ENCODE peak calls at places on chromosomes 11 and 22, in five cellular contexts. X is mesothelial cell of epicardium; M is NCI-H1417; Z is activated CD4-positive, alpha-beta T cell treated with anti-CD3 and anti-CD28 coated beads for 24 hours; T is substantia nigra. D is an unnamed sample.

GRCh38 chr11:129937592-129938238 is 42.3 kb upstream of the NFRKB start:
- DNase-seq in X (no peak), M (peak), T (no peak), Z (no peak), D (no peak)

GRCh38 chr11:106568632-106569031 is 449.6 kb downstream of the GUCY1A2 start:
- DNase-seq in Z (no peak), X (no peak), T (no peak), M (no peak), D (no peak)

GRCh38 chr11:75667268-75667830 is 1.5 kb downstream of the MAP6 start:
- DNase-seq in X (no peak), T (peak), Z (no peak), M (peak), D (peak)

GRCh38 chr11:28526406-28526751 is 418.2 kb downstream of the METTL15 start:
- DNase-seq in M (no peak), X (no peak), T (no peak), Z (no peak), D (no peak)

GRCh38 chr11:67367836-67368227 is 5.6 kb downstream of the CLCF1 start:
- DNase-seq in T (no peak), M (no peak), X (no peak), Z (no peak), D (no peak)

GRCh38 chr11:33984682-33985389 is 66.7 kb upstream of the CAPRIN1 start:
- DNase-seq in M (no peak), Z (no peak), T (no peak), X (no peak), D (no peak)

GRCh38 chr11:6925636-6926207 is 504 bp upstream of the ZNF215 start:
- DNase-seq in T (no peak), M (no peak), X (no peak), Z (no peak), D (no peak)

GRCh38 chr11:65844231-65844872 is 10.6 kb downstream of the SNX32 start:
- DNase-seq in X (no peak), Z (no peak), T (no peak), M (no peak), D (no peak)

GRCh38 chr11:82194521-82194920 is 539.1 kb downstream of the FAM181B start:
- DNase-seq in X (no peak), M (no peak), T (no peak), Z (no peak), D (no peak)

GRCh38 chr11:74288161-74288560 is 23.3 kb downstream of the P4HA3 start:
- DNase-seq in X (no peak), T (no peak), Z (no peak), M (no peak), D (no peak)

GRCh38 chr11:19963697-19964340 is 196.5 kb downstream of the DBX1 start:
- DNase-seq in M (no peak), Z (no peak), T (no peak), X (no peak), D (peak)

GRCh38 chr11:132318421-132319157 is 948.2 kb downstream of the NTM start:
- DNase-seq in T (no peak), M (no peak), X (no peak), Z (no peak), D (no peak)

GRCh38 chr11:57800444-57801184 is 39.0 kb downstream of the CTNND1 start:
- DNase-seq in T (no peak), X (no peak), M (peak), Z (no peak), D (no peak)

GRCh38 chr22:46057762-46058420 is 80.9 kb upstream of the WNT7B start:
- DNase-seq in T (no peak), Z (no peak), M (peak), X (no peak), D (peak)

GRCh38 chr11:46247664-46248063 is 29.8 kb upstream of the CREB3L1 start:
- DNase-seq in Z (no peak), T (no peak), M (peak), X (no peak), D (peak)

GRCh38 chr11:4677948-4678347 is 19.7 kb downstream of the OR51E2 start:
- DNase-seq in T (no peak), X (no peak), Z (no peak), M (peak), D (no peak)

GRCh38 chr11:93784935-93785360 is 866 bp downstream of the MED17 start:
- DNase-seq in T (no peak), Z (no peak), M (no peak), X (no peak), D (peak)

GRCh38 chr11:45848654-45849081 is 1.4 kb downstream of the CRY2 start:
- DNase-seq in Z (no peak), X (no peak), T (no peak), M (no peak), D (no peak)

GRCh38 chr11:35216962-35217667 is 78.1 kb downstream of the CD44 start:
- DNase-seq in T (no peak), Z (no peak), X (no peak), M (peak), D (no peak)

GRCh38 chr11:90113541-90113940 is 20.9 kb upstream of the NAALAD2 start:
- DNase-seq in M (no peak), Z (no peak), X (no peak), T (no peak), D (no peak)

GRCh38 chr11:131653244-131653643 is 282.8 kb downstream of the NTM start:
- DNase-seq in X (no peak), M (no peak), Z (no peak), T (no peak), D (no peak)

GRCh38 chr11:134579709-134580634 is 167.9 kb upstream of the B3GAT1 start:
- DNase-seq in Z (no peak), M (peak), T (no peak), X (no peak), D (no peak)

GRCh38 chr11:34490304-34490703 is 23.3 kb downstream of the ELF5 start:
- DNase-seq in Z (no peak), X (no peak), T (no peak), M (no peak), D (no peak)

GRCh38 chr22:35837328-35837727 is 119.7 kb downstream of the APOL5 start:
- DNase-seq in M (no peak), T (no peak), Z (no peak), X (no peak), D (no peak)

GRCh38 chr11:108664730-108665525 is at the start of gene DDX10:
- DNase-seq in X (peak), Z (peak), M (peak), T (peak), D (peak)

GRCh38 chr11:132992838-132993680 is 539.2 kb downstream of the OPCML start:
- DNase-seq in Z (no peak), X (no peak), T (peak), M (no peak), D (no peak)